ENCODE peak calls at places on chromosomes 3 and 15, in six cellular contexts. I is tibial artery, H is A549, Y is AG04450, V is breast epithelium, W is mesothelial cell of epicardium. O is an unnamed sample.

GRCh38 chr3:132461544-132461943 is 44.2 kb downstream of the DNAJC13 start:
- DNase-seq in I (no peak), H (no peak), Y (no peak), V (no peak), W (no peak), O (no peak)

GRCh38 chr3:31188112-31188511 is 293.7 kb upstream of the GADL1 start:
- DNase-seq in I (peak; percentile 60), H (no peak), Y (no peak), V (peak; percentile 22), W (no peak), O (no peak)

GRCh38 chr3:187852842-187853727 is 107.8 kb upstream of the BCL6 start:
- DNase-seq in I (no peak), H (no peak), Y (no peak), V (no peak), W (no peak), O (no peak)

GRCh38 chr15:26634319-26634718 is 138.5 kb downstream of the GABRB3 start:
- DNase-seq in I (no peak), H (no peak), Y (no peak), V (no peak), W (no peak), O (no peak)

GRCh38 chr3:196632033-196632751 is 7.3 kb upstream of the NRROS start:
- DNase-seq in I (peak; percentile 82), H (peak; percentile 79), Y (no peak), V (peak; percentile 50), W (peak; percentile 82), O (peak; percentile 48)

GRCh38 chr3:195015021-195015420 is 255.9 kb downstream of the XXYLT1 start:
- DNase-seq in I (no peak), H (no peak), Y (no peak), V (no peak), W (peak; percentile 14), O (no peak)

GRCh38 chr3:105780114-105780513 is 88.7 kb downstream of the CBLB start:
- DNase-seq in I (no peak), H (no peak), Y (no peak), V (no peak), W (no peak), O (no peak)

GRCh38 chr15:30984118-30984517 is 7.3 kb downstream of the MTMR10 start:
- DNase-seq in I (no peak), H (no peak), Y (no peak), V (no peak), W (no peak), O (no peak)

GRCh38 chr3:64187065-64187959 is 38.0 kb downstream of the PRICKLE2 start:
- DNase-seq in I (no peak), H (peak; percentile 64), Y (peak; percentile 95), V (peak; percentile 81), W (peak; percentile 66), O (peak; percentile 97)

GRCh38 chr3:152270145-152270870 is 1.6 kb downstream of the MBNL1 start:
- DNase-seq in I (no peak), H (no peak), Y (no peak), V (no peak), W (no peak), O (no peak)

GRCh38 chr3:106824856-106825255 is 552.4 kb upstream of the CCDC54 start:
- DNase-seq in I (no peak), H (no peak), Y (peak; percentile 8), V (no peak), W (no peak), O (peak; percentile 64)

GRCh38 chr3:151724846-151725562 is 8.7 kb upstream of the AADACL2 start:
- DNase-seq in I (no peak), H (no peak), Y (no peak), V (no peak), W (no peak), O (no peak)

GRCh38 chr15:83284563-83285283 is at the start of gene BNC1:
- DNase-seq in I (no peak), H (no peak), Y (no peak), V (no peak), W (peak; percentile 45), O (no peak)

GRCh38 chr15:64894395-64895056 is 17.2 kb upstream of the ANKDD1A start:
- DNase-seq in I (no peak), H (no peak), Y (no peak), V (no peak), W (peak; percentile 50), O (no peak)

GRCh38 chr15:89023311-89023961 is 64.8 kb upstream of the ABHD2 start:
- DNase-seq in I (no peak), H (no peak), Y (no peak), V (no peak), W (no peak), O (peak; percentile 45)

GRCh38 chr15:42373936-42374335 is 14.6 kb downstream of the CAPN3 start:
- DNase-seq in I (no peak), H (no peak), Y (no peak), V (no peak), W (no peak), O (no peak)

GRCh38 chr3:49906004-49906860 is 2.6 kb upstream of the MST1R start:
- DNase-seq in I (peak; percentile 33), H (peak; percentile 82), Y (no peak), V (peak; percentile 31), W (peak; percentile 54), O (peak; percentile 19)

GRCh38 chr3:124774305-124774673 is 44.0 kb downstream of the UMPS start:
- DNase-seq in I (peak; percentile 32), H (peak; percentile 58), Y (peak; percentile 53), V (peak; percentile 72), W (peak; percentile 58), O (peak; percentile 70)

DNA sequence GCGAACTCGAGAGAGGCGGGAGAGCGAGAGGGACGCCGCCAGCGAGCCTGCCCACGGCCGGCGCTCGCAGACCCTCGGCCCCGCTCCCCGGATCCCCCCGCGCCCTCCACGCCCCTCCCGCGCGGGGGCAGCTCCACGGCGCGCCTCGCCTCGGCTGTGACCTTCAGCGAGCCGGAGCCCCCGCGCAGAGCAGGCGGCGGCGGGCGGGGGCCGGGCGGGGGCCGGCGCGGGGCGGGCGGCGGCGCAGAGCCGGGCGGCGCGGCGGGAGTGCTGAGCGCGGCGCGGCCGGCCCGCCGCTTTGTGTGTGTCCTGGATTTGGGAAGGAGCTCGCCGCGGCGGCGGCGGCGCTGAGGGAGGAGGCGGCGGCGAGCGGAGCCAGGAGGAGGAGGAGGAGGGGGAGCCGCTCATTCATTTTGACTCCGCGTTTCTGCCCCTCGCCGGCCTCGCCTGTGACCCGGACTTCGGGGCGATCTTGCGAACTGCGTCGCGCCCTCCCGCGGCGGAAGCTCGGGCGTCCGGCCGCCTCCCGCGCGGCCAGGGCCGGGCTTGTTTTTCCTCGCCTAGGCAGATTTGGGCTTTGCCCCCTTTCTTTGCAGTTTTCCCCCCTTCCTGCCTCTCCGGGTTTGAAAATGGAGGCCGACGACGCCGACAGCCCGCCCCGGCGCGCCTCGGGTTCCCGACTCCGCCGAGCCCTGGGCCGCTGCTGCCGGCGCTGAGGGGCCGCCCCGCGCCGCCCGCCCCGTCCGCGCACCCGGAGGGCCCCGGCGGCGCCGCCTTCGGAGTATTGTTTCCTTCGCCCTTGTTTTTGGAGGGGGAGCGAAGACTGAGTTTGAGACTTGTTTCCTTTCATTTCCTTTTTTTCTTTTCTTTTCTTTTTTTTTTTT is 557 bp downstream of the IGF1R start:
- DNase-seq in I (no peak), H (no peak), Y (no peak), V (no peak), W (peak; percentile 60), O (peak; percentile 30)
- TF ChIP-seq CTCF in I (no peak), H (peak; percentile 16), Y (no peak), V (no peak), W (no peak), O (peak; percentile 32)

GRCh38 chr3:29773481-29773880 is 492.6 kb downstream of the RBMS3 start:
- DNase-seq in I (no peak), H (no peak), Y (no peak), V (no peak), W (no peak), O (no peak)

GRCh38 chr3:29771602-29772001 is 490.7 kb downstream of the RBMS3 start:
- DNase-seq in I (no peak), H (no peak), Y (no peak), V (no peak), W (no peak), O (no peak)

GRCh38 chr3:29775352-29775751 is 494.5 kb downstream of the RBMS3 start:
- DNase-seq in I (no peak), H (no peak), Y (no peak), V (no peak), W (no peak), O (no peak)

GRCh38 chr3:29777869-29778268 is 497.0 kb downstream of the RBMS3 start:
- DNase-seq in I (no peak), H (no peak), Y (no peak), V (no peak), W (no peak), O (no peak)

DNA sequence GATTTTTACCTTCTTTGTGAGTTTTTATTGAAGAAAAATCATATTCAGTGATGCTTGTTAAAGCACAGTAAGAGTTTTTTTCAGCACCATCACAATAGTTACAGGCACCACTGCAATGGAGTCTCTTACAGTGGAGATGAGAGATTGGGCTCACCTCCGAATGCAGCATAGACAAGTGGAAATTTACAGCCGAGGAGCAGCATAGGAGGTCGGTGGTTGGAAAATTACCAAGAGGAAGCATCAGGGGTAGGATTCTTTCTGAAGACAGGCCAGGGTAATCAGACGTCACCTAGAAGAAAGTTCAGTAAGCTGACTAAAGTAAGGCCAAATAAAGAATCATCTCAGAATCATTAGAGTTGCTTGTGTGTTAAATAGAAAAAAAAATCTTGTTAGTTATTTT is 491.6 kb downstream of the RBMS3 start:
- DNase-seq in I (no peak), H (no peak), Y (no peak), V (no peak), W (no peak), O (no peak)
- TF ChIP-seq CTCF in I (no peak), H (no peak), Y (no peak), V (no peak), W (no peak), O (no peak)

DNA sequence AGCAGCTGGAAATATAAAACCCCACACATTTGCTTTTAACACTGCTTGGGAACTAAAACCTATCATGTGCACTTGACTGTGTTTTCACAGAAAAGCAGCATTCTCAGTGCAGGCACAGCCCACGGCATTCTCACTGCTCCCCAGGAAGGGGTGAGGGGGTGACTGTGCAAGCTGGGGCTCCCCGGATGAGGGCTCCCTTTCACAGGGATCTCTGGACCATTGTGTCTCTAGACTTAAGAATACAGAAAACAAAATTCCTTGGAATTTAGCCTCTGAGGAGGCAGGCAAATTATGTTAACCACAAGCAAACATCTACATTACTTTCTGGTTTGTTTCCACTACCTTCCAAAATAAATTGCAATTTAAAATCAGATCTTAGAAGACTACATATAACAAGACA is 100.3 kb downstream of the FSIP1 start:
- DNase-seq in I (no peak), H (no peak), Y (no peak), V (no peak), W (no peak), O (peak; percentile 12)
- TF ChIP-seq CTCF in I (no peak), H (no peak), Y (no peak), V (no peak), W (no peak), O (no peak)

DNA sequence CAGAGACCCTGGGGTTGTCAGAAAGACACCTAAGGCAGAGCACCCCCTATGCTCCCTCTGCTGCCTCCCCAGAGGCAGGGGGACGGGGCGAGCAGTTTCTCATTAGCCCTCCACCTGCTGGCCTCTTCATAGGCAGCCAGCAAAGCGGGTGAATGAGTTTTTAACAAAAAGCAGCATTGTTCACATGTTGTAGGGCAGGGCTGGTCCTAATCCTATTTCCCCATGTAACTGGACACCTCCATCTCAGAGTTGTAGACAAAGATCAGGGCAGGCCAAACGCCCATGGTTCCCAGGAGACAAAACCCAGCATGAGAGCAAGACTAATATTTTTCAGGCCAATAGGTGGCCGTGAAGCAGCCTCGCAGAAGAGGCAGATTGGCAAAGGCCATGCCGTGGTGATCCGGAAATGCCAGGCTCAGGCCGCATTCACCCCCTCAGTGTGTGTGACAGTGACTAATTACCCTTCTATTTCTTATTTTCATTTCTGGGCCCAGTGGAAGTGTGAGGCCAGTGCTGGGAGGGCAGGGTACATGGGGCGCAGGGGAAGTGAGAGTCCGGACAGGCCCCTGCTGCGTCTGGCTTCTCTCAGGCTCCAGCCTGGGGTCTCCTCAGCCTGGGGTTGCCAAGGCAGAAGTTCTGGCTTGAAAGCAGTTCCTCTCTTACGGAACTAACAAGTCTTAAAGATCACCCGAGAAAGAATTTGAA is 64.7 kb downstream of the BOC start:
- DNase-seq in I (peak; percentile 75), H (no peak), Y (no peak), V (peak; percentile 49), W (no peak), O (peak; percentile 1)
- TF ChIP-seq CTCF in I (no peak), H (no peak), Y (peak; percentile 25), V (no peak), W (peak; percentile 31), O (peak; percentile 45)

O was measured in HFFc6.